ENCODE peak calls at places on chromosomes 4 and X, in nine cellular contexts. K is A549; H is T-cell; L is keratinocyte; F is hypothalamus; W is D341Med; Z is GM12891; X is ELR; O is CD4-positive, CD25-positive, alpha-beta regulatory T cell. V is an unnamed sample.

GRCh38 chr4:188374870-188375269 is 235.6 kb downstream of the TRIML1 start:
- DNase-seq in W (no peak), F (no peak), Z (no peak), K (no peak), O (no peak), L (no peak), X (no peak), H (no peak), V (no peak)

GRCh38 chrX:107686792-107687191 is 58.5 kb downstream of the PRPS1 start:
- DNase-seq in K (no peak), W (no peak), X (peak; percentile 25), H (no peak), O (no peak), F (no peak), Z (no peak), L (no peak), V (no peak)

GRCh38 chr4:153335665-153336064 is 8.8 kb upstream of the MND1 start:
- DNase-seq in L (no peak), O (no peak), W (no peak), F (no peak), K (no peak), H (no peak), Z (no peak), X (peak; percentile 74), V (no peak)

GRCh38 chr4:37991623-37992410 is 31.6 kb downstream of the PTTG2 start:
- DNase-seq in O (no peak), X (no peak), H (no peak), L (no peak), W (no peak), Z (no peak), K (no peak), F (no peak), V (no peak)

GRCh38 chr4:183812567-183812966 is 92.5 kb upstream of the STOX2 start:
- DNase-seq in W (no peak), Z (no peak), F (no peak), H (no peak), X (no peak), L (no peak), K (no peak), O (no peak), V (no peak)

GRCh38 chrX:43586855-43587254 is 69.2 kb upstream of the MAOA start:
- DNase-seq in K (no peak), H (no peak), X (no peak), Z (no peak), L (no peak), F (no peak), W (no peak), O (no peak), V (no peak)

GRCh38 chr4:8324640-8325239 is 55.2 kb downstream of the HTRA3 start:
- DNase-seq in K (no peak), L (no peak), Z (no peak), F (no peak), X (no peak), W (no peak), H (no peak), O (no peak), V (no peak)

GRCh38 chr4:112266823-112267222 is 18.9 kb downstream of the TIFA start:
- DNase-seq in F (no peak), L (no peak), X (peak; percentile 60), O (no peak), H (no peak), Z (no peak), K (peak; percentile 26), W (no peak), V (no peak)

GRCh38 chr4:33133723-33134122 is 2413.6 kb downstream of the PCDH7 start:
- DNase-seq in W (no peak), F (no peak), X (peak; percentile 3), O (no peak), H (no peak), L (no peak), K (no peak), Z (no peak), V (no peak)

GRCh38 chrX:154484255-154485149 is 1.9 kb downstream of the UBL4A start:
- DNase-seq in W (no peak), O (no peak), Z (no peak), K (peak; percentile 33), H (no peak), X (peak; percentile 49), L (no peak), F (no peak), V (no peak)

GRCh38 chr4:140300271-140300970 is 73.0 kb upstream of the SCOC start:
- DNase-seq in K (peak; percentile 42), X (peak; percentile 85), W (no peak), H (no peak), O (no peak), Z (no peak), F (no peak), L (peak; percentile 61), V (no peak)

GRCh38 chr4:41410049-41410448 is 127.9 kb upstream of the LIMCH1 start:
- DNase-seq in H (no peak), W (no peak), X (peak; percentile 39), K (no peak), Z (no peak), O (no peak), L (no peak), F (no peak), V (no peak)

GRCh38 chr4:164293181-164293580 is 460.8 kb upstream of the SMIM31 start:
- DNase-seq in L (no peak), X (no peak), Z (no peak), W (no peak), H (no peak), K (peak; percentile 1), F (no peak), O (no peak), V (no peak)

GRCh38 chr4:168871686-168872085 is 138.4 kb downstream of the CBR4 start:
- DNase-seq in H (no peak), Z (no peak), K (no peak), F (no peak), O (no peak), L (no peak), W (no peak), X (no peak), V (no peak)

GRCh38 chr4:154838694-154839093 is 57.6 kb downstream of the RBM46 start:
- DNase-seq in F (no peak), W (peak; percentile 13), O (no peak), Z (no peak), K (no peak), H (no peak), L (no peak), X (no peak), V (no peak)

GRCh38 chr4:102299708-102300107 is 45.6 kb downstream of the SLC39A8 start:
- DNase-seq in F (no peak), Z (no peak), X (peak; percentile 51), W (peak; percentile 65), K (peak; percentile 62), O (no peak), L (peak; percentile 4), H (no peak), V (peak; percentile 61)

GRCh38 chr4:71453516-71453915 is 114.7 kb downstream of the SLC4A4 start:
- DNase-seq in O (no peak), Z (no peak), L (no peak), X (no peak), K (no peak), H (no peak), F (no peak), W (no peak), V (no peak)

GRCh38 chr4:114081783-114082182 is 102.3 kb upstream of the ARSJ start:
- DNase-seq in K (no peak), F (no peak), O (no peak), Z (no peak), L (no peak), W (no peak), X (no peak), H (no peak), V (no peak)

GRCh38 chr4:2412534-2412884 is 5.9 kb downstream of the ZFYVE28 start:
- DNase-seq in W (no peak), H (peak; percentile 72), Z (peak; percentile 49), O (peak; percentile 37), F (no peak), L (no peak), K (peak; percentile 50), X (no peak), V (no peak)

GRCh38 chr4:18012115-18012806 is 9.3 kb downstream of the LCORL start:
- DNase-seq in O (no peak), Z (no peak), L (no peak), F (no peak), H (no peak), W (no peak), K (no peak), X (no peak), V (no peak)

GRCh38 chr4:127783026-127783769 is 1.1 kb downstream of the HSPA4L start:
- DNase-seq in L (peak; percentile 90), W (peak; percentile 62), Z (peak; percentile 20), O (no peak), K (peak; percentile 64), X (peak; percentile 55), F (peak; percentile 42), H (no peak), V (peak; percentile 59)

GRCh38 chrX:1466232-1466661 is 13.5 kb upstream of the ASMTL start:
- DNase-seq in H (no peak), L (no peak), Z (no peak), F (no peak), K (no peak), X (no peak), O (no peak), W (no peak), V (no peak)

GRCh38 chr4:110963621-110964020 is 340.7 kb upstream of the PITX2 start:
- DNase-seq in O (no peak), K (no peak), L (no peak), Z (no peak), W (no peak), X (no peak), F (no peak), H (no peak), V (peak; percentile 12)

GRCh38 chr4:94642561-94642866 is 115.2 kb upstream of the BMPR1B start:
- DNase-seq in Z (no peak), H (no peak), W (no peak), K (no peak), F (no peak), X (no peak), L (no peak), O (no peak), V (no peak)

GRCh38 chrX:40068048-40068447 is 29.7 kb downstream of the BCOR start:
- DNase-seq in Z (no peak), X (peak; percentile 27), L (no peak), H (no peak), O (no peak), W (no peak), F (no peak), K (peak; percentile 59), V (no peak)

GRCh38 chrX:31500920-31501319 is 429.1 kb upstream of the FTHL17 start:
- DNase-seq in K (no peak), X (peak; percentile 1), H (no peak), O (no peak), W (no peak), Z (no peak), L (no peak), F (no peak), V (no peak)

GRCh38 chr4:157115613-157116340 is 39.8 kb downstream of the GLRB start:
- DNase-seq in W (no peak), X (peak; percentile 85), Z (no peak), O (no peak), F (no peak), L (peak; percentile 19), H (no peak), K (peak; percentile 8), V (no peak)

GRCh38 chrX:44305921-44306320 is 37.6 kb downstream of the EFHC2 start:
- DNase-seq in Z (no peak), L (no peak), F (no peak), W (no peak), O (no peak), K (no peak), X (no peak), H (no peak), V (no peak)

GRCh38 chrX:154819771-154820341 is 14.6 kb upstream of the MPP1 start:
- DNase-seq in K (no peak), X (no peak), O (no peak), F (no peak), H (no peak), L (no peak), Z (no peak), W (no peak), V (no peak)

GRCh38 chr4:22237846-22238513 is 277.9 kb downstream of the ADGRA3 start:
- DNase-seq in F (no peak), O (no peak), K (no peak), H (no peak), Z (no peak), L (no peak), X (no peak), W (no peak), V (no peak)

GRCh38 chr4:8393593-8394038 is 46.9 kb downstream of the ACOX3 start:
- DNase-seq in Z (no peak), F (peak; percentile 16), L (no peak), W (no peak), K (peak; percentile 56), H (no peak), O (no peak), X (peak; percentile 97), V (no peak)

V was measured in HEK293T.